ENCODE peak calls at places on chromosomes 11 and 22, in six cellular contexts. O is HFF-Myc, W is BJ, Z is pulmonary artery endothelial cell, Q is Calu3, K is mucosa of gallbladder. R is an unnamed sample.

GRCh38 chr22:40739723-40740122 is 60.4 kb downstream of the MCHR1 start:
- DNase-seq in O (no peak), W (no peak), Z (no peak), Q (no peak), K (no peak), R (peak; percentile 35)

GRCh38 chr22:30444632-30445437 is 19.3 kb downstream of the MTFP1 start:
- DNase-seq in O (no peak), W (no peak), Z (no peak), Q (peak; percentile 80), K (peak; percentile 46), R (peak; percentile 62)

GRCh38 chr11:79390923-79391322 is 49.9 kb downstream of the TENM4 start:
- DNase-seq in O (no peak), W (no peak), Z (no peak), Q (no peak), K (no peak), R (no peak)

GRCh38 chr11:45879803-45880685 is 5.4 kb upstream of the MAPK8IP1 start:
- DNase-seq in O (no peak), W (no peak), Z (no peak), Q (no peak), K (no peak), R (no peak)

GRCh38 chr11:62652156-62653006 is 721 bp downstream of the INTS5 start:
- DNase-seq in O (no peak), W (no peak), Z (no peak), Q (no peak), K (no peak), R (no peak)

GRCh38 chr22:36379593-36380361 is 8.0 kb downstream of the MYH9 start:
- DNase-seq in O (no peak), W (no peak), Z (no peak), Q (peak; percentile 42), K (no peak), R (no peak)

GRCh38 chr11:60130496-60130895 is 42.0 kb downstream of the MS4A2 start:
- DNase-seq in O (no peak), W (no peak), Z (peak; percentile 7), Q (peak; percentile 59), K (peak; percentile 66), R (peak; percentile 67)

GRCh38 chr11:90237004-90237403 is 14.2 kb upstream of the CHORDC1 start:
- DNase-seq in O (no peak), W (no peak), Z (no peak), Q (no peak), K (no peak), R (no peak)

GRCh38 chr22:29334696-29335344 is 19.3 kb upstream of the RASL10A start:
- DNase-seq in O (no peak), W (no peak), Z (no peak), Q (no peak), K (no peak), R (peak; percentile 36)

GRCh38 chr11:120337133-120337895 is 1.1 kb downstream of the ARHGEF12 start:
- DNase-seq in O (no peak), W (no peak), Z (no peak), Q (no peak), K (peak; percentile 32), R (peak; percentile 50)